ENCODE peak calls at places on chromosomes 12 and 14, in nine cellular contexts. G is stimulated activated CD4-positive, alpha-beta T cell treated with anti-CD3 and anti-CD28 coated beads, Interleukin-4, amount 100 ng/mL, for 24 hours; Z is activated T-cell treated with anti-CD3 and anti-CD28 coated beads, Interleukin-2, amount 50 U/mL, for 1 hour; X is AG08396; F is WTC11; B is uterus; Y is mesendoderm; L is Calu3; P is caudate nucleus. Q is an unnamed sample.

GRCh38 chr14:24335461-24336146 is 733 bp upstream of the ADCY4 start:
- DNase-seq in G (no peak), Z (no peak), X (no peak), F (no peak), B (peak), Y (peak), L (no peak), P (no peak), Q (no peak)

GRCh38 chr12:19760611-19761010 is 321.3 kb downstream of the AEBP2 start:
- DNase-seq in G (no peak), Z (no peak), X (no peak), F (no peak), B (no peak), Y (no peak), L (no peak), P (no peak), Q (no peak)

GRCh38 chr12:91052021-91052420 is 5.8 kb downstream of the KERA start:
- DNase-seq in G (no peak), Z (no peak), X (no peak), F (no peak), B (no peak), Y (no peak), L (no peak), P (no peak), Q (no peak)

GRCh38 chr14:65074449-65075155 is 27.7 kb downstream of the MAX start:
- DNase-seq in G (no peak), Z (no peak), X (no peak), F (no peak), B (no peak), Y (no peak), L (no peak), P (no peak), Q (no peak)

GRCh38 chr14:55881577-55882241 is 236.5 kb upstream of the PELI2 start:
- DNase-seq in G (no peak), Z (no peak), X (no peak), F (no peak), B (no peak), Y (peak), L (no peak), P (no peak), Q (no peak)

GRCh38 chr14:95667251-95667693 is 19.0 kb upstream of the TCL1B start:
- DNase-seq in G (no peak), Z (no peak), X (no peak), F (peak), B (no peak), Y (no peak), L (no peak), P (no peak), Q (no peak)

GRCh38 chr12:57576613-57577160 is 14.3 kb upstream of the PIP4K2C start:
- DNase-seq in G (no peak), Z (no peak), X (no peak), F (no peak), B (no peak), Y (no peak), L (no peak), P (no peak), Q (no peak)

GRCh38 chr14:60653709-60654161 is 4.5 kb upstream of the SIX1 start:
- DNase-seq in G (no peak), Z (no peak), X (no peak), F (no peak), B (no peak), Y (peak), L (no peak), P (no peak), Q (no peak)

GRCh38 chr12:118220697-118221096 is 84.8 kb downstream of the PEBP1 start:
- DNase-seq in G (no peak), Z (no peak), X (no peak), F (no peak), B (no peak), Y (no peak), L (no peak), P (no peak), Q (no peak)

GRCh38 chr12:109625131-109625559 is 51.6 kb downstream of the MVK start:
- DNase-seq in G (no peak), Z (no peak), X (peak), F (no peak), B (no peak), Y (no peak), L (no peak), P (peak), Q (no peak)

GRCh38 chr14:53044486-53044885 is 93.6 kb upstream of the FERMT2 start:
- DNase-seq in G (no peak), Z (no peak), X (peak), F (no peak), B (no peak), Y (no peak), L (no peak), P (no peak), Q (no peak)

GRCh38 chr14:73463411-73463810 is 5.1 kb upstream of the NUMB start:
- DNase-seq in G (peak), Z (no peak), X (peak), F (no peak), B (peak), Y (no peak), L (no peak), P (no peak), Q (peak)

GRCh38 chr12:23055004-23055403 is 430.0 kb downstream of the ETNK1 start:
- DNase-seq in G (no peak), Z (no peak), X (no peak), F (peak), B (no peak), Y (peak), L (peak), P (no peak), Q (no peak)

GRCh38 chr12:50174971-50175715 is 8.0 kb upstream of the CERS5 start:
- DNase-seq in G (peak), Z (no peak), X (peak), F (no peak), B (peak), Y (peak), L (peak), P (no peak), Q (no peak)

GRCh38 chr12:98329589-98329988 is 185.8 kb upstream of the TMPO start:
- DNase-seq in G (no peak), Z (no peak), X (no peak), F (no peak), B (no peak), Y (no peak), L (no peak), P (no peak), Q (no peak)

GRCh38 chr14:30710870-30711269 is 88.8 kb downstream of the SCFD1 start:
- DNase-seq in G (no peak), Z (no peak), X (no peak), F (no peak), B (no peak), Y (no peak), L (no peak), P (no peak), Q (no peak)

GRCh38 chr12:63301311-63301710 is 150.3 kb upstream of the AVPR1A start:
- DNase-seq in G (no peak), Z (no peak), X (no peak), F (no peak), B (no peak), Y (no peak), L (no peak), P (no peak), Q (no peak)

GRCh38 chr12:104699489-104700194 is 242.9 kb downstream of the CHST11 start:
- DNase-seq in G (peak), Z (no peak), X (no peak), F (no peak), B (no peak), Y (no peak), L (no peak), P (no peak), Q (no peak)